ENCODE peak calls at places on chromosomes 6 and 20, in ten cellular contexts. C, N, W, K, J, U, A, V, X and R are unnamed samples.

GRCh38 chr20:3277686-3278465 is 38.9 kb upstream of the SLC4A11 start:
- DNase-seq in V (no peak), K (no peak), J (no peak), X (no peak), N (no peak), A (no peak), W (no peak), U (no peak), C (no peak), R (no peak)

GRCh38 chr6:112909781-112910180 is 562.7 kb downstream of the RFPL4B start:
- DNase-seq in U (no peak), J (no peak), N (no peak), C (no peak), X (no peak), K (no peak), V (no peak), A (no peak), W (no peak), R (no peak)

GRCh38 chr6:154447929-154448328 is 62.6 kb downstream of the CNKSR3 start:
- DNase-seq in J (no peak), U (peak), V (no peak), X (no peak), A (no peak), K (no peak), N (peak), W (no peak), C (peak), R (peak)

GRCh38 chr6:106461084-106461483 is 100.6 kb downstream of the CRYBG1 start:
- DNase-seq in N (no peak), X (no peak), K (no peak), U (no peak), C (no peak), W (no peak), J (no peak), V (no peak), A (no peak), R (no peak)

GRCh38 chr6:41039060-41039998 is at the start of gene UNC5CL:
- DNase-seq in X (no peak), C (peak), V (peak), W (no peak), U (peak), A (peak), K (peak), N (peak), J (no peak), R (no peak)

GRCh38 chr6:650098-650497 is 6.8 kb downstream of the HUS1B start:
- DNase-seq in W (no peak), X (no peak), V (no peak), J (no peak), A (no peak), K (no peak), C (no peak), N (peak), U (peak), R (no peak)

GRCh38 chr6:136226027-136226673 is 24.0 kb downstream of the MTFR2 start:
- DNase-seq in X (peak), C (peak), N (peak), A (peak), U (peak), K (peak), V (peak), W (no peak), J (no peak), R (no peak)

GRCh38 chr6:41474213-41474933 is 71.8 kb upstream of the FOXP4 start:
- DNase-seq in K (no peak), C (no peak), X (no peak), W (no peak), N (no peak), U (no peak), A (no peak), J (no peak), V (no peak), R (no peak)

GRCh38 chr6:30685157-30685976 is 1.1 kb downstream of the PPP1R18 start:
- DNase-seq in N (no peak), K (peak), U (peak), A (no peak), V (no peak), W (no peak), J (no peak), X (no peak), C (no peak), R (no peak)

GRCh38 chr6:26205625-26206574 is 118.7 kb downstream of the HFE start:
- DNase-seq in J (no peak), V (no peak), A (peak), N (peak), X (no peak), C (peak), U (peak), W (no peak), K (peak), R (no peak)

DNA sequence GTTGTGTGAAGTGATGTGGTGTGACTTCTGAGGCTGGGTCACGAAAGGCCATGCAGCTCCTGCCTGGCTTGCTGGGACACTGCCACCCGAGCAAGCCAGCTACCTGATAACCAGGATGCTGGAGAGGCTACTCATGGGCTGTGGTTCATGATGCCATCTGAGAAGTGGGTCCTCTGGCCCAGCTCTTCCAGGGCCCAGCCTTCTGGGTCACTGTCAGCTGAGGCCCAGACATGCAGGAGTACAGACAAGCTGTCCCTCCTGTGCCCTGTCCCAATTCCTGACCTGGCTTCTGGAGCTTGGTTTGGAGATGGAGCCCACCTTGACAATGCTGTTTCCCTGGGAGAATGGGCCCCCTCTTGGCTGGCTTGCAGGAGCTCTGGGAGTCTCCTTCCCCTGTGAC is 87.0 kb downstream of the DHX35 start:
- DNase-seq in N (no peak), K (no peak), W (no peak), C (no peak), U (no peak), J (no peak), V (no peak), A (no peak), X (no peak), R (no peak)
- H3K4me3 ChIP-seq in N (no peak), K (no peak), W (no peak), C (no peak), U (no peak), J (no peak), V (no peak), A (peak), X (peak), R (no peak)

GRCh38 chr6:21305827-21306469 is 287.6 kb upstream of the SOX4 start:
- DNase-seq in N (peak), K (peak), U (peak), C (no peak), A (no peak), W (peak), V (no peak), J (no peak), X (no peak), R (peak)
- TF ChIP-seq CTCF in N (peak), K (no peak), U (peak), C (peak), A (no peak), W (peak), V (no peak), J (no peak), X (no peak), R (peak)

GRCh38 chr6:111701146-111701545 is 95.5 kb upstream of the TRAF3IP2 start:
- DNase-seq in W (no peak), A (no peak), C (no peak), U (no peak), N (no peak), X (no peak), V (no peak), K (no peak), J (no peak), R (no peak)
- H3K4me3 ChIP-seq in W (no peak), A (no peak), C (no peak), U (no peak), N (no peak), X (no peak), V (no peak), K (no peak), J (no peak), R (no peak)

GRCh38 chr6:119189498-119189897 is 111.0 kb upstream of the FAM184A start:
- DNase-seq in W (no peak), K (no peak), X (no peak), N (no peak), A (no peak), C (no peak), V (no peak), J (no peak), U (no peak), R (no peak)
- TF ChIP-seq CTCF in W (no peak), K (no peak), X (no peak), N (no peak), A (no peak), C (no peak), V (no peak), J (no peak), U (no peak), R (no peak)

DNA sequence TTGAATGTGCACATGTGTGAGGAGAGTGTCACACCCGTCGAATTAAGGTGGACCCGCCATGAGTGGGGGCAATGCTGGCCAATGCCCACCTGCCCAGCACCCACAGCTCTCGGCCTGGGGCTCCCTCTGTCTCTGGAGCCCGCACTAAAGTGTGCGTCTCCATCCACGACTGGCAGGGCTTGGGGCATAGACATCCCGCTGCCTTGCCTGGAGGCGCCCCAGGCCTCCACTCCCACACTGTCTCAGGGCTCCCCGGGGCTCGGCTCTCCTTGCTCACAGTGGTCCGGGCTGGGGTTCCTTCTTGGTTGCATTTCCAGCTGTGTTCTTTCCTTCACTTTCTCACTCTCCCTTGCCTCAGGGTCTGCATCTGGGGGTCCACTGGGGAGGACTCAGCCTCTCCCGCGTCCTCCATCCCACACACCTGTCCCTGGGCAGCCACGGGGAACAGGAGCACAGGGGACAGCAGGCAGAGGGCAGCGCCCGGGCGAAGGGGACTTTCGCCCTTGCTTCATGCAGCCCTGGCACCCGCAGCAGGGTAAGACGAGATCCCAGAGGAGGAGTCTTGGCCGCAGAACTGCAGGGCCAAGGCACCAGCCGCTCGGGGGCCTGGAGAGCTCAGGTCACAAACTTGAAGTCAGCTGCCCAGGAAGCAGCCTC is 20.1 kb upstream of the MRGBP start:
- DNase-seq in W (no peak), C (no peak), U (no peak), X (no peak), A (no peak), N (no peak), V (no peak), J (peak), K (no peak), R (no peak)
- H3K4me3 ChIP-seq in W (no peak), C (no peak), U (no peak), X (no peak), A (no peak), N (no peak), V (no peak), J (peak), K (no peak), R (no peak)

GRCh38 chr6:39790772-39791171 is 1.4 kb upstream of the DAAM2 start:
- DNase-seq in V (no peak), W (no peak), J (no peak), X (no peak), K (no peak), A (no peak), U (peak), N (no peak), C (no peak), R (no peak)

GRCh38 chr6:39793528-39793927 is 1.4 kb downstream of the DAAM2 start:
- DNase-seq in C (no peak), K (no peak), X (no peak), V (no peak), A (no peak), U (no peak), N (no peak), W (no peak), J (no peak), R (no peak)

GRCh38 chr6:39792501-39793450 is 600 bp downstream of the DAAM2 start:
- DNase-seq in K (no peak), C (no peak), W (no peak), N (no peak), A (no peak), U (peak), J (no peak), V (peak), X (no peak), R (no peak)

GRCh38 chr6:39791850-39792500 is at the start of gene DAAM2:
- DNase-seq in X (peak), W (no peak), C (no peak), J (no peak), U (peak), V (peak), A (no peak), K (no peak), N (peak), R (no peak)

DNA sequence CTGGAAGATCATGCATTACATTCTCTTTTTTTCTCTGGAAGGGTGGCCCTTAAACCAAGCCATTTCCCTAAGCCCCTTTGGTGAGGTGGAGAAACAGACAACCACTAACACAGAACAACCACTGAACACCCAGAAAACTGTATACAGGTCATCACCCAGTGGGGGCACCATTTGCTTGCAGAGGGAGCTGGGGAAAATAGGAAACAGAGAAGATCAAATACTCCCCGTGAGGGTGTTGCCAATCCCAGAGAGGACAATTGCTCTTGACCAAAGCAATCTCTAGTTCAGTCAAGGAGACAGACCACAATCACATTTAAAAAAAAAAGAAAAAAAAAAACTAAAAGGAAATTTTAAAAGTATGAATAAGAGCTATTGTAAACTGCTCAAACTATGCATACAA is 865 bp upstream of the DAAM2 start:
- DNase-seq in U (no peak), A (no peak), K (peak), C (no peak), J (no peak), V (no peak), W (no peak), N (peak), X (no peak), R (no peak)
- TF ChIP-seq CTCF in U (peak), A (no peak), K (no peak), C (peak), J (no peak), V (no peak), W (peak), N (peak), X (peak), R (peak)